ENCODE peak calls at places on chromosomes 3 and 15, in five cellular contexts. T is stomach, Y is fibroblast of lung, M is left ventricle myocardium inferior, U is heart left ventricle. P is an unnamed sample. For H3K4me1, the result is how much of the 10 kb centered on the place peaks cover.

GRCh38 chr3:140767536-140767935 is 89.7 kb downstream of the TRIM42 start:
- DNase-seq in M (no peak), T (no peak), U (no peak), Y (no peak), P (no peak)

GRCh38 chr15:58392611-58393161 is 39.1 kb upstream of the LIPC start:
- DNase-seq in Y (peak), U (no peak), T (peak), M (no peak), P (no peak)

GRCh38 chr3:112688819-112689218 is 47.9 kb upstream of the CCDC80 start:
- DNase-seq in M (no peak), Y (peak), T (no peak), U (no peak), P (no peak)

GRCh38 chr15:75061272-75061671 is 37.9 kb downstream of the PPCDC start:
- DNase-seq in M (no peak), Y (peak), T (no peak), U (no peak), P (peak)

GRCh38 chr3:55488398-55489055 is 1.4 kb upstream of the WNT5A start:
- DNase-seq in T (peak), Y (peak), M (peak), U (peak), P (peak)

GRCh38 chr15:65365229-65365628 is 12.6 kb downstream of the IGDCC3 start:
- DNase-seq in Y (no peak), M (no peak), T (no peak), U (no peak), P (no peak)

GRCh38 chr3:156483426-156483825 is 71.5 kb downstream of the SSR3 start:
- DNase-seq in M (no peak), T (no peak), Y (peak), U (no peak), P (no peak)

GRCh38 chr15:96047255-96047931 is 283.1 kb upstream of the NR2F2 start:
- DNase-seq in U (peak), Y (peak), M (no peak), T (no peak), P (no peak)

GRCh38 chr3:13519392-13519791 is 29.5 kb upstream of the FBLN2 start:
- DNase-seq in Y (no peak), U (no peak), T (no peak), M (no peak), P (no peak)

GRCh38 chr3:101867521-101867920 is 18.2 kb downstream of the NFKBIZ start:
- DNase-seq in U (no peak), T (no peak), M (no peak), Y (no peak), P (no peak)

GRCh38 chr15:86267892-86268291 is 188.2 kb downstream of the AGBL1 start:
- DNase-seq in M (no peak), U (no peak), T (no peak), Y (peak), P (no peak)

GRCh38 chr15:65804252-65804931 is 12.3 kb upstream of the DENND4A start:
- DNase-seq in T (no peak), M (no peak), Y (no peak), U (no peak), P (no peak)

GRCh38 chr3:194935061-194935460 is 249.4 kb downstream of the FAM43A start:
- DNase-seq in T (no peak), M (no peak), Y (no peak), U (no peak), P (no peak)

GRCh38 chr15:32704343-32705076 is 13.3 kb upstream of the GREM1 start:
- DNase-seq in T (no peak), Y (peak), U (no peak), M (no peak), P (no peak)

GRCh38 chr3:112926000-112926399 is 48.9 kb downstream of the CD200R1 start:
- DNase-seq in M (no peak), U (no peak), Y (no peak), T (no peak), P (no peak)

GRCh38 chr15:70039917-70040316 is 57.8 kb downstream of the TLE3 start:
- DNase-seq in Y (no peak), M (no peak), T (no peak), U (no peak), P (no peak)

GRCh38 chr3:155676252-155676981 is 68.5 kb downstream of the PLCH1 start:
- DNase-seq in M (peak), U (no peak), Y (peak), T (peak), P (peak)

GRCh38 chr15:22871481-22872076 is 33.1 kb downstream of the NIPA2 start:
- DNase-seq in M (no peak), Y (no peak), U (no peak), T (no peak), P (no peak)

GRCh38 chr3:170992854-170993253 is 33.7 kb downstream of the SLC2A2 start:
- DNase-seq in U (no peak), T (no peak), M (no peak), Y (peak), P (no peak)

GRCh38 chr3:104606812-104607211 is 759.9 kb upstream of the ALCAM start:
- DNase-seq in U (no peak), T (peak), M (no peak), Y (no peak), P (no peak)

GRCh38 chr3:119304201-119304713 is 10.1 kb downstream of the ARHGAP31 start:
- DNase-seq in M (no peak), T (no peak), Y (peak), U (no peak), P (no peak)

GRCh38 chr15:78120523-78120922 is 10.7 kb downstream of the CIB2 start:
- DNase-seq in T (no peak), M (no peak), Y (no peak), U (no peak), P (no peak)

GRCh38 chr3:106208979-106209378 is 340.2 kb upstream of the CBLB start:
- DNase-seq in T (no peak), U (no peak), Y (peak), M (no peak), P (no peak)

GRCh38 chr3:197711973-197712707 is 24.6 kb downstream of the RUBCN start:
- DNase-seq in Y (peak), T (peak), U (peak), M (peak), P (no peak)

GRCh38 chr3:171704002-171704401 is 106.3 kb downstream of the PLD1 start:
- DNase-seq in T (peak), Y (peak), U (no peak), M (no peak), P (peak)

GRCh38 chr15:30925686-30926085 is 22.0 kb downstream of the FAN1 start:
- DNase-seq in M (no peak), T (no peak), Y (no peak), U (no peak), P (no peak)

GRCh38 chr3:73141531-73141930 is 80.1 kb downstream of the EBLN2 start:
- DNase-seq in U (peak), T (no peak), M (peak), Y (no peak), P (no peak)

GRCh38 chr15:75727851-75728715 is 15.4 kb upstream of the CSPG4 start:
- DNase-seq in U (peak), M (peak), T (peak), Y (no peak), P (peak)

GRCh38 chr3:23859012-23859743 is 53.4 kb downstream of the UBE2E1 start:
- DNase-seq in U (no peak), M (no peak), Y (no peak), T (no peak), P (no peak)

DNA sequence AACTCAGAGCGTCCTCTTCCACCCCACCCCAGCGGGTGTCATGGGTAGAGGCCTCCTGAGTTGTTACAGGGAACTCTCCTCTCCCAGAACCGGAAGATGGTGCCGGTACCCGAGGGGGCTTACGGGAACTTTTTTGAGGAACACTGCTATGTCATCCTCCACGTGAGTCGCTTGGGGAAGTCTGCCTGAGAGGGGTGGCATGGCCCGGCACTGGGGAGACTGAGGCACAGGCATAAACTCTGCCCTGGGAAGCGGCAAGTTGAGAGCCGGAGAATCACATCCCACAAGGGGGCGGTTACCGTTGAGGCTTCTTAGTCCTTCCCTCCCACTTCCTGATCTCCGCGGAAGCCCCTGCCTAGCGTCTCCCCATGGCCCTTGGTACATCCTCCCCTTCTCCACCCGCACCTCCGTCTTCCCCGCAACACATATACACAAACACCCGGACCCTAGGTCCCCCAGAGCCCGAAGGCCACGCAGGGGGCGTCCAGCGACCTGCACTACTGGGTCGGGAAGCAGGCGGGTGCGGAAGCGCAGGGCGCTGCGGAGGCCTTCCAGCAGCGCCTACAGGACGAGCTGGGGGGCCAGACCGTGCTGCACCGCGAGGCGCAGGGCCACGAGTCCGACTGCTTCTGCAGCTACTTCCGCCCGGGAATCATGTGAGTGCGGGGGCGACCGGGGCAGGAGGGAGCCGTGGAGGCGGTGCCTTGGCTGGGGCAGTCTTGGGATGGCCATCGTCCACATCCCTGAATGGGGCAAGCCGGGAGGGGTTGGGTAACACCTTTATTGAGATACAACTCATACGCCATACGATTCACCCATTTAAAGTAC is 3.4 kb downstream of the VILL start:
- DNase-seq in U (peak), T (peak), Y (peak), M (peak), P (peak)
- H3K4me1 ChIP-seq in U (under half), T (half or more), Y (under half), M (under half), P (half or more)

DNA sequence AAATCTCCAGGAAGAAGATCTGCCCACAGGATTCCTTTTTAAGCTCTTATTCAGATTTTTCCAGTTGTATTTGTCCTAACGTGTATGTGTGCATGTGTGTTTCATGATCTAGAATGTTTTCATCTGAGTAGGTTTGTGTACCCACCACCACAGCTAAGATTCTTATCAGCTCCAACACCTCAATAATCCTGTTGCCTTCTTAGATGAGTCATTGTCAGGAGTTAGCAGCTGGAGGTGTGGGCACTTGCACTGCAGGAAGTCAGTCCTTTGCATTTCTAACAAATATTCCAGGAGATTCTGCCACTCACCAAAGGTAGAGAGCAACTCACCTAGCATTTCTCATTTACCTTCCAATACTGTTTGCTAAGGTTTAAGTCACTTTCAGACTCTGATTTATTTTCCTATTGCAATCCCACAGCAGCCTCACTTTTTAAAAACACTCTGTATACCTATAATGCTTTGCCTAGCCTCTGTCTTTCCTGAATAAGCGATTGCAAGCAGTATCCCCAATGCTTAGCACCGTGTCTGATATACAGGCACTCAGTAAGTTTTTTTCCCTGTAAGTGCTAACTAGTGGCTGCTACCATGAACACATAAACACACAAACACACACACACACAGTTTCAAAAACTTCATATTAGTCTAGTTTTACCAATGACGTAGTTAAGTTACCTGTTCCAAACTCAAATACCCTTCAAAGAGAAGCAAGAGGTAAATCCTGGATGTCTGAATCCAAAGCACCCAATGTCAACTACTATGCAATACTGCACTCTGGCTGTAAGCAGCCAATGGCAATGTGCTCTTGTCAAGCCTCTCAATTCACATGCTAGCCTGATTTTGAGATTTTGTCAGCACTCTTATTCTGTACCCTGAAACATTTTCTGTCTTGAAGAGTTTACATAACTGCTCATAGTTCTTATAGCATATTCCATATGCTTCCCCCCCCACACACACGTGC is 713.5 kb upstream of the LMCD1 start:
- DNase-seq in T (no peak), M (no peak), Y (peak), U (no peak), P (no peak)
- TF ChIP-seq CTCF in T (no peak), M (no peak), Y (no peak), U (no peak), P (no peak)

GRCh38 chr3:129599607-129600006 is 6.9 kb downstream of the PLXND1 start:
- DNase-seq in Y (peak), T (no peak), U (peak), M (peak), P (no peak)

GRCh38 chr3:129601713-129602112 is 4.8 kb downstream of the PLXND1 start:
- DNase-seq in M (no peak), Y (no peak), T (no peak), U (no peak), P (no peak)

GRCh38 chr3:129598484-129598883 is 8.0 kb downstream of the PLXND1 start:
- DNase-seq in Y (no peak), U (no peak), M (no peak), T (no peak), P (no peak)

GRCh38 chr3:129599073-129599472 is 7.4 kb downstream of the PLXND1 start:
- DNase-seq in M (no peak), Y (no peak), T (no peak), U (no peak), P (no peak)

DNA sequence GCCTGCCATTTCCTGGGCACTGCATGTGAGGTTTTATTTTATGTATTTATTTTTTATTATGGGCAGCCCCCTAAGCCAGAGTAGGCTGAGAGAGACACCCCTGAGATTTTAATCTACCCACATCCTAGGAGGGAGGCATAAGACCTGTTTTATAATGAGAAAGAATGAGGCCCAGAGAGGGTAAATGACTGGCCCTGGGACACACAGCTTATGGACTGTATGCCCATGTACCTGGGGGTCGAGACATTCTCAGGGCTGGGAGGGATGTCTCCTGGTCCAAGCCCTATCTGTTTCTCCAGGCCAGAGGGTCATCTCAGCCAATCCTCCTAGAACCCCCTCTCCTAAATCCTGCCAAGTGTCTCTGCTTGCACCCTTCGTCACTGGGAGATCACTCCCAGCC is 6.1 kb downstream of the PLXND1 start:
- DNase-seq in Y (no peak), T (no peak), M (no peak), U (no peak), P (no peak)
- H3K4me1 ChIP-seq in Y (half or more), T (half or more), M (half or more), U (half or more), P (half or more)

DNA sequence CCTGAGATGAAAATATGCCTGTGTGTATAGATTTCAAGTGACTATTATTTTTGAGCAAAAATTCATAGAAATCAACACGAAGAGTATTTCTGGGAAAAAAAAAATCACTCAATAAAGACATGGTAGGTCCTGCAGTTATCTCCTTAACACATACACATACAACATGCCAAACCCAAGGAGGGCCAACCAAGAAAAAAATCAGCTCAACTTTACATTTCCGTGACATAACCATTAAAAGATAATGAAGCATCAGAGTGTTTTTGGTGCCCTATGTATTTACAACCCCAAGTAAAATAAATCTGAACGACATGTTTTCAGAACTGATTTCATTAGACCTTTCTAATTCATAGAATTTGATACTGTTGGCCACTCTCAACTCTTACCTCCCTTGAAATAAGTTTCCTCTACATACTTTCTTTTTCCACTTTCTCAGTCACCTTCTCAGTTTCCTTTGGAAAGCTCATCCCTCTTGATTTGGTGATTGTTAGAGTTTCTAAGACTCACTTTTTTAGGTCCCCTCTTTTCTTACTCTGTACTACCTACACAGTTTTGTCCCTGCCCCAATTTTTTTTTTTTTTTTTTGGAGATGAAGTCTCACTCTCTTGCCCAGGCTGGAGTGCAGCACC is 162.3 kb downstream of the TBL1XR1 start:
- DNase-seq in Y (no peak), T (no peak), U (no peak), M (no peak), P (no peak)
- TF ChIP-seq CTCF in Y (no peak), T (no peak), U (no peak), M (no peak), P (no peak)

DNA sequence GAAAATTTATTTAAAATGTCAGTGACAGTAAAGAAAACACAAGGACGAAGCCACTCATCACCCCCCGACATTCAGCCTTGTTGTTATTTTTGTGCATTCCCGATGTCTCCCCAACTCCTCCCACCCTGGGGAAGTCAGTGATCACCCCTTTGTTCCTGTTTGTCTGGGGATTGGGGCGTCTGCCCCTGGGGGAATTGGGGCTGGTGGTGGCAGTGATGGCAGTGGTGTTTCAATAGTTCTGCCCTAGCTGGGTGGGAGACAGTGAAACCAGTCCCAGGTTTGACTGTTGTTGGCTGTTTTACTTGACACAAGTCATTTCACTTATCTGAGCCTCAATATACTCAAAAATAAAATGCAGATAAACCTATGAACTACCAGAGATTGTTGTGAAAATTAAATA is 33.5 kb downstream of the IRAK2 start:
- DNase-seq in M (no peak), U (no peak), Y (no peak), T (no peak), P (no peak)
- H3K4me1 ChIP-seq in M (under half), U (under half), Y (under half), T (half or more), P (under half)

DNA sequence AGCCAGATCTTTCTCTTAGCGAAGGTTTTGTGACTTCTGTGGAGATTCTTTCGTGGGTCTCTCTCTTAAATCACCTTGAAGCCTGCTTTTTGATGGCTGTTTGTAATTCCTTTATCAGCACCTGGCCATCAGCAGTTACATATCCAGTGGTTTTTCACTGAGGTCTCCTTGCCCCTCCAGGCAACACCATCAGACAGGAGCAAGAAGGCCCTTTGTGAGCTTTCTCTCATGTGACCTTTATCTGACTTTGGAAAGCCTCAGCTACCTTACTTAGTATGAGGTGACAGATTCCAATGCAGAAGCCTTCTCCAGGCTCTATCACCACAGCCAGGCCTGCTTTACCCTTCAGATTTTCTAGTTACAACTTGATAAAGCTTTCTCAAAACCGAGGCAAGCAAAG is 30.0 kb upstream of the P3H2 start:
- DNase-seq in Y (no peak), M (no peak), U (no peak), T (no peak), P (no peak)
- TF ChIP-seq CTCF in Y (no peak), M (no peak), U (no peak), T (no peak), P (no peak)

GRCh38 chr15:88994286-88994685 is 81.1 kb upstream of the MFGE8 start:
- DNase-seq in U (no peak), T (no peak), M (no peak), Y (no peak), P (no peak)

GRCh38 chr15:88992912-88993376 is 79.8 kb upstream of the MFGE8 start:
- DNase-seq in Y (no peak), M (no peak), U (no peak), T (no peak), P (no peak)

GRCh38 chr15:88990185-88990679 is 77.1 kb upstream of the MFGE8 start:
- DNase-seq in T (no peak), Y (no peak), M (no peak), U (no peak), P (no peak)

GRCh38 chr15:88993662-88994061 is 80.5 kb upstream of the MFGE8 start:
- DNase-seq in Y (no peak), T (no peak), M (no peak), U (no peak), P (no peak)

GRCh38 chr15:88992216-88992615 is 79.0 kb upstream of the MFGE8 start:
- DNase-seq in M (no peak), Y (peak), T (no peak), U (no peak), P (no peak)
- H3K4me1 ChIP-seq in M (under half), Y (under half), T (under half), U (under half), P (under half)

GRCh38 chr15:57379487-57379886 is 3.2 kb downstream of the CGNL1 start:
- DNase-seq in M (no peak), Y (no peak), T (no peak), U (no peak), P (no peak)
- TF ChIP-seq CTCF in M (no peak), Y (no peak), T (no peak), U (no peak), P (no peak)